ENCODE peak calls at places on chromosomes 3 and 15, in nine cellular contexts. One of them, this sample, is unnamed.

GRCh38 chr3:53236112-53236841 is 19.5 kb downstream of the TKT start:
- DNase-seq in heart right ventricle: peak
- DNase-seq in glutamatergic neuron: no peak
- DNase-seq in right lobe of liver: peak
- DNase-seq in neural crest cell: no peak
- DNase-seq in AG04449: peak
- DNase-seq in fibroblast of mammary gland: peak
- DNase-seq in foreskin keratinocyte: peak
- DNase-seq in GM13976: no peak
- DNase-seq in this sample: peak

GRCh38 chr3:189863031-189863430 is 231.8 kb downstream of the TP63 start:
- DNase-seq in heart right ventricle: peak
- DNase-seq in glutamatergic neuron: no peak
- DNase-seq in right lobe of liver: peak
- DNase-seq in neural crest cell: no peak
- DNase-seq in AG04449: no peak
- DNase-seq in fibroblast of mammary gland: no peak
- DNase-seq in foreskin keratinocyte: no peak
- DNase-seq in GM13976: no peak
- DNase-seq in this sample: peak

GRCh38 chr15:64919721-64920120 is 8.0 kb downstream of the ANKDD1A start:
- DNase-seq in heart right ventricle: no peak
- DNase-seq in glutamatergic neuron: no peak
- DNase-seq in right lobe of liver: no peak
- DNase-seq in neural crest cell: no peak
- DNase-seq in AG04449: no peak
- DNase-seq in fibroblast of mammary gland: no peak
- DNase-seq in foreskin keratinocyte: no peak
- DNase-seq in GM13976: no peak
- DNase-seq in this sample: no peak

GRCh38 chr3:197234947-197235914 is 63.2 kb downstream of the DLG1 start:
- DNase-seq in heart right ventricle: no peak
- DNase-seq in glutamatergic neuron: no peak
- DNase-seq in right lobe of liver: peak
- DNase-seq in neural crest cell: no peak
- DNase-seq in AG04449: no peak
- DNase-seq in fibroblast of mammary gland: no peak
- DNase-seq in foreskin keratinocyte: no peak
- DNase-seq in GM13976: no peak
- DNase-seq in this sample: peak

GRCh38 chr3:197417896-197418618 is 119.6 kb upstream of the DLG1 start:
- DNase-seq in heart right ventricle: no peak
- DNase-seq in glutamatergic neuron: no peak
- DNase-seq in right lobe of liver: no peak
- DNase-seq in neural crest cell: no peak
- DNase-seq in AG04449: no peak
- DNase-seq in fibroblast of mammary gland: no peak
- DNase-seq in foreskin keratinocyte: no peak
- DNase-seq in GM13976: no peak
- DNase-seq in this sample: no peak

GRCh38 chr15:60093273-60094067 is 89.4 kb downstream of the FOXB1 start:
- DNase-seq in heart right ventricle: no peak
- DNase-seq in glutamatergic neuron: no peak
- DNase-seq in right lobe of liver: peak
- DNase-seq in neural crest cell: no peak
- DNase-seq in AG04449: no peak
- DNase-seq in fibroblast of mammary gland: no peak
- DNase-seq in foreskin keratinocyte: no peak
- DNase-seq in GM13976: no peak
- DNase-seq in this sample: no peak

GRCh38 chr3:188956839-188957489 is 214.8 kb upstream of the TPRG1 start:
- DNase-seq in heart right ventricle: peak
- DNase-seq in glutamatergic neuron: no peak
- DNase-seq in right lobe of liver: no peak
- DNase-seq in neural crest cell: peak
- DNase-seq in AG04449: no peak
- DNase-seq in fibroblast of mammary gland: peak
- DNase-seq in foreskin keratinocyte: peak
- DNase-seq in GM13976: no peak
- DNase-seq in this sample: peak

GRCh38 chr3:12479919-12480425 is 4.3 kb upstream of the TSEN2 start:
- DNase-seq in heart right ventricle: peak
- DNase-seq in glutamatergic neuron: peak
- DNase-seq in right lobe of liver: no peak
- DNase-seq in neural crest cell: peak
- DNase-seq in AG04449: no peak
- DNase-seq in fibroblast of mammary gland: peak
- DNase-seq in foreskin keratinocyte: peak
- DNase-seq in GM13976: peak
- DNase-seq in this sample: peak

GRCh38 chr3:128433630-128434185 is 33.0 kb downstream of the DNAJB8 start:
- DNase-seq in heart right ventricle: no peak
- DNase-seq in glutamatergic neuron: peak
- DNase-seq in right lobe of liver: no peak
- DNase-seq in neural crest cell: no peak
- DNase-seq in AG04449: no peak
- DNase-seq in fibroblast of mammary gland: no peak
- DNase-seq in foreskin keratinocyte: peak
- DNase-seq in GM13976: no peak
- DNase-seq in this sample: no peak

GRCh38 chr15:57027596-57027995 is 109.2 kb downstream of the TCF12 start:
- DNase-seq in heart right ventricle: no peak
- DNase-seq in glutamatergic neuron: no peak
- DNase-seq in right lobe of liver: no peak
- DNase-seq in neural crest cell: no peak
- DNase-seq in AG04449: no peak
- DNase-seq in fibroblast of mammary gland: no peak
- DNase-seq in foreskin keratinocyte: no peak
- DNase-seq in GM13976: no peak
- DNase-seq in this sample: no peak

GRCh38 chr3:134366928-134367352 is 7.3 kb downstream of the AMOTL2 start:
- DNase-seq in heart right ventricle: no peak
- DNase-seq in glutamatergic neuron: no peak
- DNase-seq in right lobe of liver: peak
- DNase-seq in neural crest cell: peak
- DNase-seq in AG04449: no peak
- DNase-seq in fibroblast of mammary gland: no peak
- DNase-seq in foreskin keratinocyte: no peak
- DNase-seq in GM13976: no peak
- DNase-seq in this sample: no peak

GRCh38 chr3:13851091-13851849 is 28.6 kb downstream of the WNT7A start:
- DNase-seq in heart right ventricle: no peak
- DNase-seq in glutamatergic neuron: no peak
- DNase-seq in right lobe of liver: no peak
- DNase-seq in neural crest cell: no peak
- DNase-seq in AG04449: no peak
- DNase-seq in fibroblast of mammary gland: no peak
- DNase-seq in foreskin keratinocyte: peak
- DNase-seq in GM13976: no peak
- DNase-seq in this sample: no peak

GRCh38 chr15:82680200-82681102 is 29.2 kb downstream of the AP3B2 start:
- DNase-seq in heart right ventricle: no peak
- DNase-seq in glutamatergic neuron: peak
- DNase-seq in right lobe of liver: no peak
- DNase-seq in neural crest cell: peak
- DNase-seq in AG04449: no peak
- DNase-seq in fibroblast of mammary gland: no peak
- DNase-seq in foreskin keratinocyte: peak
- DNase-seq in GM13976: peak
- DNase-seq in this sample: peak

GRCh38 chr3:161821591-161821990 is 325.0 kb downstream of the OTOL1 start:
- DNase-seq in heart right ventricle: no peak
- DNase-seq in glutamatergic neuron: no peak
- DNase-seq in right lobe of liver: peak
- DNase-seq in neural crest cell: no peak
- DNase-seq in AG04449: no peak
- DNase-seq in fibroblast of mammary gland: peak
- DNase-seq in foreskin keratinocyte: no peak
- DNase-seq in GM13976: no peak
- DNase-seq in this sample: no peak

GRCh38 chr3:31275038-31275562 is 257.6 kb upstream of the STT3B start:
- DNase-seq in heart right ventricle: no peak
- DNase-seq in glutamatergic neuron: no peak
- DNase-seq in right lobe of liver: no peak
- DNase-seq in neural crest cell: no peak
- DNase-seq in AG04449: no peak
- DNase-seq in fibroblast of mammary gland: peak
- DNase-seq in foreskin keratinocyte: peak
- DNase-seq in GM13976: no peak
- DNase-seq in this sample: peak

GRCh38 chr3:2236203-2236602 is 137.5 kb downstream of the CNTN4 start:
- DNase-seq in heart right ventricle: no peak
- DNase-seq in glutamatergic neuron: no peak
- DNase-seq in right lobe of liver: no peak
- DNase-seq in neural crest cell: no peak
- DNase-seq in AG04449: no peak
- DNase-seq in fibroblast of mammary gland: no peak
- DNase-seq in foreskin keratinocyte: no peak
- DNase-seq in GM13976: no peak
- DNase-seq in this sample: no peak

DNA sequence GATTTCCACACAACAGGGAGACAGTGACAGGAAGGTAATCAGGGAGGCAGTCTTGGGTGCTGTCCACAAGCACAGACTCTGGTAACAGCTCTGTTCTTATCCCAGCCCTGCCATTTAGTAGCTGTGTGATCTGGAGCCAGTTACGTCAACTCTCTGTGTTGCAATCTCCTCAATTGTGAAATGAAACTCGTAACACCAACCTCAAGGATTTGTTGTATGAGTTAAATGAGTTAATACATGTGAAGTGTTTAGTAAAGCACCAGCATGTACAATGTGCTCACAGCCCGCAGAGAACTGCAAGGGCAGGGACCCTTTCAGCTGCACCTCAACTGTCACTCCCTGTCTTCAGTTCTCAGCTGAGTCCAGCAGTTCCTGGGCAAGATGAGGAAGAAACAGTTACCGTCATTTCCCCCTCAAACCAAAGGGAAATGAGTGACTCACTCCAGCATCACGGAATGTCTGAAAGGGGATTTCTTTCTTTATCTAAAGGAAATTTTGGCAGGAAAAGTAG is 39.8 kb upstream of the MB21D2 start:
- DNase-seq in heart right ventricle: peak
- DNase-seq in glutamatergic neuron: no peak
- DNase-seq in right lobe of liver: no peak
- DNase-seq in neural crest cell: no peak
- DNase-seq in AG04449: peak
- DNase-seq in fibroblast of mammary gland: peak
- DNase-seq in foreskin keratinocyte: peak
- DNase-seq in GM13976: no peak
- DNase-seq in this sample: peak
- TF ChIP-seq CTCF in heart right ventricle: no peak
- TF ChIP-seq CTCF in glutamatergic neuron: no peak
- TF ChIP-seq CTCF in right lobe of liver: no peak
- TF ChIP-seq CTCF in neural crest cell: no peak
- TF ChIP-seq CTCF in AG04449: no peak
- TF ChIP-seq CTCF in fibroblast of mammary gland: no peak
- TF ChIP-seq CTCF in foreskin keratinocyte: no peak
- TF ChIP-seq CTCF in GM13976: no peak
- TF ChIP-seq CTCF in this sample: no peak

DNA sequence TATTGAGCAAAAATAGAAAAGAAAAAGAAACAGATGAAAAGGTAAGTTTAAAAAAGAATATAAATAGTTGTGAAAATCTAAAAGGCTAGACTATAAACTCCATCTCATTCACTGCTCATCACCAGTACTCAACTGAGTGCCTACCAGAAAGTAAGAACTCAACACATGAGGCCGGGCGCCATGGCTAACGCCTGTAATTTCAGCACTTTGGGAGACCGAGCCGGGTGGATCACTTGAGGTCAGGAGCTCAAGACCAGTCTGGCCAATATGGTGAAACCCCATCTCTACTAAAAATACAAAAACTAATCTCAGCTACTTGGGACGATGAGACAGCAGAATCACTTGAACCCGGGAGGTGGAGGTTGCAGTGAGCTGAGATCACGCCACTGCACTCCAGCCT is 19.3 kb downstream of the LSAMP start:
- DNase-seq in heart right ventricle: no peak
- DNase-seq in glutamatergic neuron: no peak
- DNase-seq in right lobe of liver: no peak
- DNase-seq in neural crest cell: no peak
- DNase-seq in AG04449: no peak
- DNase-seq in fibroblast of mammary gland: no peak
- DNase-seq in foreskin keratinocyte: no peak
- DNase-seq in GM13976: no peak
- DNase-seq in this sample: no peak
- TF ChIP-seq CTCF in heart right ventricle: no peak
- TF ChIP-seq CTCF in glutamatergic neuron: no peak
- TF ChIP-seq CTCF in right lobe of liver: no peak
- TF ChIP-seq CTCF in neural crest cell: no peak
- TF ChIP-seq CTCF in AG04449: no peak
- TF ChIP-seq CTCF in fibroblast of mammary gland: no peak
- TF ChIP-seq CTCF in foreskin keratinocyte: no peak
- TF ChIP-seq CTCF in GM13976: no peak
- TF ChIP-seq CTCF in this sample: no peak

DNA sequence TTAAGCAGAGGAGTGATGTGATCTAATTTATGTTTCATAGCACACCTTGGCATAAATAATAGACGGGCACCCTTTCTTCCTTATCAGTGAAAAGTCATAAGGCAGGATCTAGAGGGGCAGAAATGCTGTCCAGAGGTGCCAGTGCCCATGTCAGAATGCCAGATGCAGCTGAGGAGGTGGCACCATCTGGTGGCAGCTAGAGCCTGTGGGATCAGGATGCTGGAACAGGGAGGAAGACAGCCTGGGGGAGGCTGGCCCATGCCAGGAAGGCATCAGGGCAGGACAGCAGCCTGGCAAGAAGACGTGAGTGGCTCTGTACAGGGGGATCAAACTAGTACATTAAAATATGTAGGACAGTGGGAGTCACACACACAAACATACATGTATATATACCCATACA is 16.5 kb downstream of the MYH15 start:
- DNase-seq in heart right ventricle: no peak
- DNase-seq in glutamatergic neuron: no peak
- DNase-seq in right lobe of liver: no peak
- DNase-seq in neural crest cell: no peak
- DNase-seq in AG04449: no peak
- DNase-seq in fibroblast of mammary gland: no peak
- DNase-seq in foreskin keratinocyte: no peak
- DNase-seq in GM13976: no peak
- DNase-seq in this sample: no peak
- TF ChIP-seq CTCF in heart right ventricle: peak
- TF ChIP-seq CTCF in glutamatergic neuron: no peak
- TF ChIP-seq CTCF in right lobe of liver: peak
- TF ChIP-seq CTCF in neural crest cell: no peak
- TF ChIP-seq CTCF in AG04449: peak
- TF ChIP-seq CTCF in fibroblast of mammary gland: peak
- TF ChIP-seq CTCF in foreskin keratinocyte: peak
- TF ChIP-seq CTCF in GM13976: peak
- TF ChIP-seq CTCF in this sample: peak

DNA sequence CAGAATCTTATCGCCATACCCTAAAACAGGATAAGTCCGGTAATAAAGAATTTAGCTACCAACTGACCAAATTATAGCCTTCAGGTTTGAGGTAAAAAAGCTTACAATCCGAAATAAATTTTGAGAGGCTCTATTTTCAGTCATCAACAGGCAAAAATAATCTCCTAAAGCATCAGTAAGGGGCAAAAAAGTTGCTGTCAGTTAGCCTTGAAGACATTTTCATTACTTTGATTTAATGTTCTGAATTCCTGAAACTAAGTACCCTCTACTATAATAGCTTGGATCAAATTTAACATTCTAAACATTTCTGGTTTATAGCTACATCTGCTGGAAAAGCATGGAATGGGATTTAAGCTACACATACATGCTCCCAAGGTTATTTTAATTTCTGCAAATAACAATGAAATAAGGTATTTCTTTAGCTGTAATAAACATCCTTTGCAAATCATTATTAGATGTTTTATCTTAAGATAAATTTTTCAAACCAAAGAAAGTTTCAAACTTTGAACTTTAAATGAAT is 245.5 kb downstream of the ULK4 start:
- DNase-seq in heart right ventricle: no peak
- DNase-seq in glutamatergic neuron: no peak
- DNase-seq in right lobe of liver: no peak
- DNase-seq in neural crest cell: no peak
- DNase-seq in AG04449: no peak
- DNase-seq in fibroblast of mammary gland: peak
- DNase-seq in foreskin keratinocyte: no peak
- DNase-seq in GM13976: no peak
- DNase-seq in this sample: peak
- TF ChIP-seq CTCF in heart right ventricle: peak
- TF ChIP-seq CTCF in glutamatergic neuron: no peak
- TF ChIP-seq CTCF in right lobe of liver: peak
- TF ChIP-seq CTCF in neural crest cell: peak
- TF ChIP-seq CTCF in AG04449: peak
- TF ChIP-seq CTCF in fibroblast of mammary gland: peak
- TF ChIP-seq CTCF in foreskin keratinocyte: peak
- TF ChIP-seq CTCF in GM13976: no peak
- TF ChIP-seq CTCF in this sample: no peak